ENCODE peak calls at places on chromosomes 6 and 20, in seven cellular contexts. W is amygdala; T is CD8-positive, alpha-beta T cell; H is GM04503; O is CD4-positive, alpha-beta T cell; R is right cardiac atrium; F is activated CD4-positive, alpha-beta T cell treated with anti-CD3 and anti-CD28 coated beads for 36 hours. I is an unnamed sample.

GRCh38 chr20:4661191-4661590 is 60.5 kb upstream of the PRND start:
- DNase-seq in W (no peak), T (no peak), H (no peak), O (no peak), R (no peak), F (peak), I (peak)

GRCh38 chr6:111992851-111993250 is 61.1 kb upstream of the CCN6 start:
- DNase-seq in W (no peak), T (peak), H (no peak), O (peak), R (no peak), F (peak), I (peak)

GRCh38 chr6:87561012-87561411 is 28.8 kb downstream of the RARS2 start:
- DNase-seq in W (no peak), T (no peak), H (no peak), O (no peak), R (no peak), F (no peak), I (no peak)

GRCh38 chr6:53309059-53309896 is 39.5 kb downstream of the ELOVL5 start:
- DNase-seq in W (no peak), T (peak), H (no peak), O (no peak), R (no peak), F (no peak), I (no peak)

GRCh38 chr6:131597448-131597847 is 24.4 kb downstream of the ARG1 start:
- DNase-seq in W (no peak), T (no peak), H (no peak), O (no peak), R (no peak), F (no peak), I (no peak)

GRCh38 chr6:139654888-139655782 is 280.7 kb upstream of the CITED2 start:
- DNase-seq in W (no peak), T (no peak), H (no peak), O (no peak), R (no peak), F (no peak), I (no peak)

GRCh38 chr6:134175532-134176282 is 123.3 kb upstream of the SLC2A12 start:
- DNase-seq in W (peak), T (peak), H (no peak), O (no peak), R (peak), F (peak), I (peak)

GRCh38 chr6:106451419-106451818 is 90.9 kb downstream of the CRYBG1 start:
- DNase-seq in W (no peak), T (no peak), H (no peak), O (no peak), R (no peak), F (no peak), I (no peak)

GRCh38 chr20:5621305-5621704 is 128.9 kb upstream of the SHLD1 start:
- DNase-seq in W (no peak), T (no peak), H (no peak), O (no peak), R (peak), F (no peak), I (no peak)

GRCh38 chr6:116949964-116950363 is 72.9 kb downstream of the RFX6 start:
- DNase-seq in W (no peak), T (no peak), H (no peak), O (no peak), R (no peak), F (no peak), I (no peak)

GRCh38 chr20:6083926-6084325 is 30.1 kb upstream of the LRRN4 start:
- DNase-seq in W (no peak), T (no peak), H (no peak), O (no peak), R (no peak), F (no peak), I (no peak)

GRCh38 chr20:23161968-23162696 is 76.0 kb upstream of the CD93 start:
- DNase-seq in W (no peak), T (no peak), H (no peak), O (no peak), R (peak), F (peak), I (no peak)

GRCh38 chr6:29142349-29142748 is 28.4 kb upstream of the OR2J2 start:
- DNase-seq in W (no peak), T (no peak), H (no peak), O (no peak), R (no peak), F (no peak), I (no peak)

GRCh38 chr20:25226433-25227316 is 21.2 kb upstream of the PYGB start:
- DNase-seq in W (no peak), T (no peak), H (no peak), O (no peak), R (peak), F (no peak), I (no peak)

GRCh38 chr6:65771946-65772345 is 64.9 kb upstream of the EYS start:
- DNase-seq in W (no peak), T (no peak), H (no peak), O (no peak), R (no peak), F (no peak), I (no peak)

GRCh38 chr20:63316502-63316921 is 23.5 kb downstream of the COL20A1 start:
- DNase-seq in W (no peak), T (no peak), H (no peak), O (no peak), R (no peak), F (peak), I (no peak)

GRCh38 chr20:63351811-63352591 is 9.1 kb downstream of the CHRNA4 start:
- DNase-seq in W (no peak), T (no peak), H (no peak), O (no peak), R (peak), F (no peak), I (no peak)

GRCh38 chr6:53151676-53152075 is 3.0 kb upstream of the GCM1 start:
- DNase-seq in W (no peak), T (no peak), H (no peak), O (no peak), R (no peak), F (peak), I (peak)

GRCh38 chr6:109743739-109744138 is 52.6 kb downstream of the FIG4 start:
- DNase-seq in W (no peak), T (no peak), H (no peak), O (no peak), R (no peak), F (no peak), I (no peak)

GRCh38 chr20:25259788-25260254 is 11.9 kb downstream of the PYGB start:
- DNase-seq in W (no peak), T (no peak), H (no peak), O (no peak), R (no peak), F (peak), I (no peak)

GRCh38 chr20:31708839-31709534 is 13.7 kb downstream of the BCL2L1 start:
- DNase-seq in W (no peak), T (no peak), H (no peak), O (no peak), R (no peak), F (no peak), I (no peak)

GRCh38 chr6:108268845-108269244 is 8.0 kb upstream of the SNX3 start:
- DNase-seq in W (no peak), T (no peak), H (no peak), O (no peak), R (no peak), F (no peak), I (no peak)

GRCh38 chr6:146595981-146596731 is 2.6 kb upstream of the ADGB start:
- DNase-seq in W (peak), T (no peak), H (no peak), O (no peak), R (no peak), F (no peak), I (no peak)

GRCh38 chr6:143774347-143774746 is 68.8 kb upstream of the LTV1 start:
- DNase-seq in W (no peak), T (no peak), H (no peak), O (no peak), R (no peak), F (no peak), I (no peak)

GRCh38 chr20:24694727-24695528 is 225.5 kb downstream of the SYNDIG1 start:
- DNase-seq in W (no peak), T (peak), H (peak), O (no peak), R (peak), F (no peak), I (no peak)

GRCh38 chr6:84651583-84651982 is 112.8 kb downstream of the TBX18 start:
- DNase-seq in W (no peak), T (no peak), H (no peak), O (no peak), R (no peak), F (no peak), I (no peak)

I was measured in activated CD4-positive, alpha-beta memory T cell treated with anti-CD3 and anti-CD28 coated beads for 36 hours.